ENCODE peak calls at places on chromosomes 11 and 22, in five cellular contexts. F, R, Q, V and Y are unnamed samples. For H3K36me3, the result is how much of the 10 kb centered on the place peaks cover.

GRCh38 chr11:61000426-61000825 is 28.9 kb downstream of the CD6 start:
- DNase-seq in F (no peak), R (no peak), Q (no peak), V (no peak), Y (no peak)

GRCh38 chr22:37345863-37346514 is 63.7 kb downstream of the CYTH4 start:
- DNase-seq in F (peak), R (peak), Q (peak), V (no peak), Y (peak)

GRCh38 chr11:1953489-1954284 is 6.6 kb downstream of the MRPL23 start:
- DNase-seq in F (no peak), R (no peak), Q (no peak), V (no peak), Y (no peak)

GRCh38 chr11:34618406-34618805 is 2.5 kb upstream of the EHF start:
- DNase-seq in F (no peak), R (no peak), Q (no peak), V (no peak), Y (no peak)

GRCh38 chr11:121881806-121882205 is 234.2 kb downstream of the BLID start:
- DNase-seq in F (no peak), R (peak), Q (no peak), V (no peak), Y (peak)

GRCh38 chr22:47839586-47840245 is 1077.3 kb downstream of the TBC1D22A start:
- DNase-seq in F (no peak), R (no peak), Q (no peak), V (no peak), Y (no peak)

GRCh38 chr22:44422742-44423370 is 75.2 kb downstream of the RTL6 start:
- DNase-seq in F (no peak), R (no peak), Q (no peak), V (no peak), Y (no peak)

GRCh38 chr22:50626314-50626855 is 1.6 kb downstream of the ARSA start:
- DNase-seq in F (no peak), R (no peak), Q (no peak), V (peak), Y (no peak)

GRCh38 chr11:30564994-30565393 is 21.2 kb downstream of the MPPED2 start:
- DNase-seq in F (no peak), R (no peak), Q (no peak), V (no peak), Y (no peak)

GRCh38 chr11:60977224-60977623 is 5.7 kb downstream of the CD6 start:
- DNase-seq in F (no peak), R (no peak), Q (no peak), V (no peak), Y (no peak)

DNA sequence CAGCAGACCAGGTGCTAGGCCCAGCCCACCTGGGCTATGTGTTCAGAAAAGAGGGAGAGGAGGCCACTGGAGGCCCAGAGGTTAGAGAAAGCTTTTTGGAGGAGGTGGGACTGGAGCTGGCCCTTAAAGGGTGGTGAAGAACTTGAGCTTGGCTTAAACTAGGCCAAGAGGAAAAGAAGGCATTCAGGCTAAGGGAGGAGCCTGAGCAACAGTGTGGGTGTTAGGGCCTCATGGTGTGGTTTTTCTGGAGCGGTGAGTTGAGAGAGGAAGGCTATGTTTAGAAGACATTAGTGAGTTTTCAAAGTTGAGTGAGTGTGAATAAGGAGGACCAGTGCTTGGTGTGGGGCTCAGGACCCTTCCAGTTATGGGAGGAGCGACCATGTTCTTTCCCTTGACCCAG is 6.2 kb downstream of the TAF6L start:
- DNase-seq in F (no peak), R (no peak), Q (no peak), V (no peak), Y (no peak)
- H3K36me3 ChIP-seq in F (under half), R (under half), Q (under half), V (under half), Y (under half)

GRCh38 chr11:71079795-71080194 is 172.6 kb downstream of the SHANK2 start:
- DNase-seq in F (no peak), R (no peak), Q (no peak), V (no peak), Y (no peak)

GRCh38 chr11:71078482-71078881 is 173.9 kb downstream of the SHANK2 start:
- DNase-seq in F (no peak), R (no peak), Q (peak), V (no peak), Y (no peak)

GRCh38 chr11:71081704-71082230 is 170.6 kb downstream of the SHANK2 start:
- DNase-seq in F (no peak), R (no peak), Q (no peak), V (no peak), Y (no peak)

GRCh38 chr11:71082454-71082853 is 169.9 kb downstream of the SHANK2 start:
- DNase-seq in F (no peak), R (no peak), Q (no peak), V (no peak), Y (no peak)

DNA sequence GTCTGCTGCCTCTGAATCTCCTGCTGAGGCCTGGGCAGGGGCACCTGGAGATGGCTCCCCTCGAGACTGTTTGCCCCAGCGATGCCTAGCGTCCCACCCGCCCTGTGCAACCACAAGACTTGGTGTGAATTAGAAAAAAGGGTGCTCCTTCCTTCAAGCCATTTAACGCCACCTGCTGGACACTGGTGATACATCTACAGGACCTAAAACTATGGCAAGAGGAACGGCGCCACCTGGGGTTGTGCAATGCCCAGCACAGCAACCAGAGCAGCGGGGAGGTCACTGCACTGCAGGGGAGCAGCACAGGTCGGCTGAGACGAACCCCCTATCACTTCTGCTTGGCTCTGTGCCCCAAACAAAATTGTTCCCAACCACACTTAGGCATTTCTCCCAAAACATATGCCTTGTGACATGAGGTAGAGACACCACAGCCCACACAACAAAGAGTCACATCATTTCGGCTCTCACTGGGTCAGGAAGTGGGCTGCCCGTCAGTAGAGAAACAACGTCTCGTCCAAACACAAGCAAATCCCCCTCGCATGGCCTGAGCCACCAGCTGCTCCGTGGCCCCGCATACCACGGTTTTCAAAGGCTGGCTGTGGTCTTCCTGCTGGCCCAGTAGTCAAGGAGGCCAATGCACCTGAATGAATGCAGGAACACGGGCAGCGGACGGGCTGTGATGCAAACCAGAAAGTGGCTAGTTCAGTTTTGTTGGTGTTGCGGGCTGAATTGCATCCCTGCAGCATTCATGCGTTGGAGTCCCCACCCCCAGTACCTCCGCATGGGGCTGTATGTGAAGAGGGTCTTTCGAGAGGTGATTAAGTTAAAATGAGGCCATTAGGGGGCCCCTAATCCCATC is 171.9 kb downstream of the SHANK2 start:
- DNase-seq in F (peak), R (peak), Q (peak), V (no peak), Y (no peak)
- TF ChIP-seq CTCF in F (peak), R (peak), Q (peak), V (peak), Y (peak)

DNA sequence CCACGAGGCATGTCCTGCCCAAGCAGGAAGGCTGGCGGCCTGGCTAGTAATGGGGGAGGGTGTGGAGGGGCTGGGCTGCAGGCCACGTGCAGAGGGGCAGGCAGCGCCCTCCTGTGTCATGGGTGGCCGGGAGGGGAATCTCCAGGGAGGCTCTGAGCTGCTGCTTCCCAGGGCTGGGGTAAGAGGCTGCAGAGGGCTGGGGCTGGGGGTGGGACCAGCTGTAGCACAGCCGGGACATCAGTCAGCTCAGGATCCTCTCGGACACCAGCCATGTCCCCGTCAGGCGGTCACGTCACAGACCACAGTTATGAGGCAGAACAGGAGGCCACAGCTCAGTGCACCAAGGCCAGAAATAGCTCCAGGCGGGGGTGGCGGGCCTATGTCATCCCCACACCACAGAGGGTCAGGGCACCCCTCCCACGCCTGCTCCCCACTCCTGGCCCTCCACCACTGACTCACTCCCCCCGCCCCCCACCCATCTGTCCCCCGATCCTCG is 21.1 kb downstream of the RTN4R start:
- DNase-seq in F (no peak), R (peak), Q (no peak), V (no peak), Y (no peak)
- H3K4me3 ChIP-seq in F (no peak), R (no peak), Q (no peak), V (no peak), Y (no peak)

GRCh38 chr22:19966908-19967750 is 25.5 kb upstream of the TXNRD2 start:
- DNase-seq in F (no peak), R (no peak), Q (no peak), V (no peak), Y (no peak)

GRCh38 chr22:19963863-19964642 is 22.4 kb upstream of the TXNRD2 start:
- DNase-seq in F (no peak), R (no peak), Q (no peak), V (no peak), Y (no peak)

GRCh38 chr22:19964701-19965386 is 23.2 kb upstream of the TXNRD2 start:
- DNase-seq in F (no peak), R (no peak), Q (no peak), V (no peak), Y (no peak)

GRCh38 chr22:19967850-19968449 is 26.3 kb upstream of the TXNRD2 start:
- DNase-seq in F (no peak), R (no peak), Q (no peak), V (no peak), Y (no peak)

GRCh38 chr22:19965771-19966709 is 24.4 kb upstream of the TXNRD2 start:
- DNase-seq in F (no peak), R (no peak), Q (no peak), V (no peak), Y (no peak)
- H3K36me3 ChIP-seq in F (under half), R (under half), Q (under half), V (under half), Y (under half)

DNA sequence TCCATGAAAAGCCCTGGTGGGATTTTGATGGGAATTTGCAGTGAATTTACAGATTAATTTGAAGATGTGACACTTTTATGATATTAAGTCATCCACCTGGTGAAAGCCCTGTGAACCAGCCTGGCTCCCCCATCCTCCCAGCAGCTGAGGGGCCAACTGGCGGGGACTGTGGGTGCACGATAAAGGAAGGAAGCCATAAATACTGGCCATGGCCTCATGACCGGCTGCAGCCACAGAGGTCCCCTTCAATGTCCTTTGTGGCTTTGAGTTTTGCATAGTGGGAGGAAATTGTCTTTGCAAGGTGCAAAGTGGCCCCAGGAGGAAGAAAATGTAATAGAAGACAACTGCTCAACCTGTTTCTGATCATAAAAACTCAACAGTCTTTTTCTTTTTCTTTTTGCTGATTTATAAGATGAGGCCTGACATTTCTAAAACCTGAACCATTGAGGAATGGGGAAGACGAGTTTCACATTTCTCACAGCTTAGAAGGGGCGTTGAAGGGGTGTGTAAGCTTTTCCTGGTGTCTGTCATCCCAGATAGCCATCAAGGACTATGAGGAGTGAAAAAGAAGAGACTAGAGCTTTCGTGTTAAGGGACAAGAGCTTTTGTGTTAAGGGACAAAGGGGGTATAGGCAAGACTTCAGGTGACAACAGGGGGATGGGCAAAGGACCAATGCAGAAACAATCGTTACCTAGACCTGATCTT is 6.3 kb upstream of the NDUFV1 start:
- DNase-seq in F (no peak), R (no peak), Q (no peak), V (no peak), Y (no peak)
- TF ChIP-seq CTCF in F (no peak), R (no peak), Q (no peak), V (no peak), Y (no peak)

DNA sequence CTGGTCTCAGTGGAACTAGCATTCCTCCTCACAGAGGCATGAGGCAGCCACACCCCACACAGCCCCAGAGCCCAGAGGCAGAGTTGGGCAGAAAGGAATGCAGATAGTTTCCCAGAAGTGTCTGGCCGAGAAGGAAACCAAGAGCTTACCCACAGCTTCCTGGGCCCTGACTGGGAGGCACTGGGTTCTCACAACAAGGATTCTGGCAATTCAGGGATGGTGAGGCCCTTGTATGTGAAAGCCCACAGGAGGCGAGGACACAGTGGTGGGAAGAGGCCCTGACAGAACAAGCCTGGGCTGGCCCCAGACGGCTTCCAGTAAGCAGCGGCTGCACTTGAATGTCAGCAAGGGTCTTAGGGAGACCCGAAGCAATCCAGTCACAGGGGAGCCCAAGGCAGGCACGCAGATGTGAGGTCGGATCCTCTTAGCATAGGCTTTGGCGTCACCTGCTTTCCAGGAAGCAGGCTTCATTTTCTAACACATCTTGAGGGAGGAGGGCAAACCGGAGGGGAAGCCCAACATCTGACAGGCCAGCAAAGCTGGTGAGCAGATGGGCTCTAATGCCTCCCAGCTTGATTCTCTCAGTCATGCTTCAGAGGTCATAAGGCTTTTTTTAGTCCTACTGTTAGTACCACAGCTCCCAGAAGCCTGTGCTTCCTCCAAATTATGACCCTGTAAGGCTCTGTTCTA is 78.3 kb upstream of the AKIP1 start:
- DNase-seq in F (no peak), R (peak), Q (no peak), V (no peak), Y (peak)
- H3K4me3 ChIP-seq in F (no peak), R (peak), Q (no peak), V (no peak), Y (no peak)

DNA sequence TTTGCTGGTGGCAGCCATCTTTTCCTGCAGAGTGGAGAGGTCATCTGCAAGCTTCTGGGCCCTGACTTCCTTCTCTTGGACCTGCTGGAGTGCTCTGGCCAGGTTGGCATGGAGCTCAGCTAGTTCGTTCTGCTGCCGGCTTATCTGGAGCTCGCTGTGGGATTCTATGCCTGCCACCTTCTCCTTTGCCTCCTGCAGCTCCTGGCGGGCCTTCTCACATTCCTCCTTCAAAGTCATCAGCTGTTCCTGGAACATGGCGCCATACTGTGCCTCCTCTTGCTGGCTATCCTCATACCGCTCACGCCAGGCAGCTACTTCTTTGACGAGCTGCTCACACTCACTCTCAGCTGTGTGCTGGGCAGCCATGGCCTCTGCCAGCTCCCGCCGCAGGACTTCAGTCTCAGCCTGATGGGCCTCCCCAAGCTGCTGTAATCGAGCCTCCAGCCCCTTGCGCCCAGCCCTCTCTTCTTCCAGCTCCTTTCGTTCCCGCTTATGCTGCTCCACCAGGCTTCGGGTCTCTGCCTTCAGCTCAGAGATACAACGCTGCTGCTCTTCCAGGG is 16.1 kb downstream of the IL18BP start:
- DNase-seq in F (no peak), R (no peak), Q (no peak), V (no peak), Y (no peak)
- H3K36me3 ChIP-seq in F (under half), R (half or more), Q (half or more), V (half or more), Y (half or more)

GRCh38 chr11:64396079-64396591 is 37.2 kb downstream of the RPS6KA4 start:
- DNase-seq in F (no peak), R (no peak), Q (no peak), V (no peak), Y (no peak)
- TF ChIP-seq CTCF in F (no peak), R (no peak), Q (no peak), V (no peak), Y (no peak)

GRCh38 chr11:65591939-65592814 is 3.4 kb downstream of the KCNK7 start:
- DNase-seq in F (no peak), R (peak), Q (peak), V (no peak), Y (no peak)
- H3K4me3 ChIP-seq in F (peak), R (peak), Q (peak), V (no peak), Y (no peak)